ENCODE peak calls at places on chromosomes 7 and 10, in four cellular contexts. R, M, H and O are unnamed samples.

GRCh38 chr7:37853468-37853867 is 5.1 kb downstream of the NME8 start:
- DNase-seq in H (peak; percentile 23), R (peak; percentile 6), M (peak; percentile 21), O (no peak)

GRCh38 chr10:47243791-47244190 is 56.2 kb upstream of the GDF10 start:
- DNase-seq in R (no peak), M (no peak), H (no peak), O (no peak)

GRCh38 chr10:31390804-31391203 is 71.8 kb downstream of the ZEB1 start:
- DNase-seq in M (no peak), H (no peak), R (no peak), O (no peak)

GRCh38 chr7:106610996-106611886 is 49.7 kb downstream of the CCDC71L start:
- DNase-seq in M (no peak), H (no peak), R (peak; percentile 61), O (no peak)

GRCh38 chr7:130758429-130759056 is 24.5 kb upstream of the KLF14 start:
- DNase-seq in H (peak; percentile 39), R (peak; percentile 69), M (peak; percentile 48), O (peak; percentile 17)

GRCh38 chr10:34476607-34477006 is 338.5 kb downstream of the PARD3 start:
- DNase-seq in H (no peak), R (no peak), M (no peak), O (no peak)

GRCh38 chr10:49593998-49594397 is 16.1 kb upstream of the SLC18A3 start:
- DNase-seq in M (peak; percentile 9), H (no peak), R (no peak), O (no peak)

GRCh38 chr10:129971381-129972144 is 7.5 kb upstream of the EBF3 start:
- DNase-seq in R (peak; percentile 59), M (peak; percentile 80), H (peak; percentile 87), O (peak; percentile 71)

GRCh38 chr10:23294638-23295247 is 49.9 kb downstream of the C10orf67 start:
- DNase-seq in R (peak; percentile 4), M (no peak), H (no peak), O (no peak)

GRCh38 chr7:117707080-117707479 is 166.2 kb downstream of the CTTNBP2 start:
- DNase-seq in H (no peak), M (no peak), R (no peak), O (no peak)

GRCh38 chr7:28739826-28740225 is 218.3 kb downstream of the TRIL start:
- DNase-seq in H (no peak), M (no peak), R (no peak), O (peak; percentile 52)

GRCh38 chr10:420154-421121 is 269.0 kb downstream of the DIP2C start:
- DNase-seq in M (no peak), R (no peak), H (no peak), O (no peak)

GRCh38 chr7:134030460-134030865 is 96.7 kb upstream of the LRGUK start:
- DNase-seq in H (no peak), M (no peak), R (no peak), O (no peak)

GRCh38 chr7:99403764-99404163 is 4.6 kb downstream of the PDAP1 start:
- DNase-seq in M (no peak), H (no peak), R (no peak), O (no peak)

GRCh38 chr10:79335470-79336235 is 11.6 kb upstream of the PPIF start:
- DNase-seq in M (no peak), R (no peak), H (no peak), O (no peak)

GRCh38 chr7:48250441-48250951 is 79.2 kb downstream of the ABCA13 start:
- DNase-seq in H (peak; percentile 22), M (no peak), R (no peak), O (no peak)